ENCODE peak calls at places on chromosomes 3 and 15, in six cellular contexts. One of them, this sample, is unnamed.

GRCh38 chr3:107943860-107944543 is 146.8 kb downstream of the CD47 start:
- DNase-seq in H1: no peak
- DNase-seq in K562: no peak
- DNase-seq in HepG2: no peak
- DNase-seq in GM12878: no peak
- DNase-seq in GM12892: no peak
- DNase-seq in this sample: no peak

GRCh38 chr15:63380151-63380827 is 1.4 kb downstream of the CA12 start:
- DNase-seq in H1: no peak
- DNase-seq in K562: no peak
- DNase-seq in HepG2: no peak
- DNase-seq in GM12878: no peak
- DNase-seq in GM12892: no peak
- DNase-seq in this sample: no peak

GRCh38 chr3:155252535-155252934 is 40.9 kb downstream of the STRIT1 start:
- DNase-seq in H1: no peak
- DNase-seq in K562: no peak
- DNase-seq in HepG2: no peak
- DNase-seq in GM12878: no peak
- DNase-seq in GM12892: no peak
- DNase-seq in this sample: no peak

GRCh38 chr3:108250626-108251025 is 28.4 kb upstream of the IFT57 start:
- DNase-seq in H1: no peak
- DNase-seq in K562: no peak
- DNase-seq in HepG2: no peak
- DNase-seq in GM12878: no peak
- DNase-seq in GM12892: no peak
- DNase-seq in this sample: no peak

GRCh38 chr3:112770026-112770626 is 76.5 kb downstream of the CD200R1L start:
- DNase-seq in H1: peak
- DNase-seq in K562: peak
- DNase-seq in HepG2: no peak
- DNase-seq in GM12878: no peak
- DNase-seq in GM12892: no peak
- DNase-seq in this sample: no peak

GRCh38 chr3:47868306-47868705 is 65.4 kb downstream of the DHX30 start:
- DNase-seq in H1: no peak
- DNase-seq in K562: no peak
- DNase-seq in HepG2: no peak
- DNase-seq in GM12878: no peak
- DNase-seq in GM12892: no peak
- DNase-seq in this sample: no peak

GRCh38 chr3:136818851-136819783 is at the start of gene SLC35G2:
- DNase-seq in H1: no peak
- DNase-seq in K562: peak
- DNase-seq in HepG2: peak
- DNase-seq in GM12878: no peak
- DNase-seq in GM12892: no peak
- DNase-seq in this sample: peak

GRCh38 chr3:196965804-196966173 is 2.8 kb downstream of the PIGZ start:
- DNase-seq in H1: no peak
- DNase-seq in K562: no peak
- DNase-seq in HepG2: no peak
- DNase-seq in GM12878: no peak
- DNase-seq in GM12892: no peak
- DNase-seq in this sample: no peak

GRCh38 chr15:37480482-37480881 is 380.1 kb upstream of the MEIS2 start:
- DNase-seq in H1: no peak
- DNase-seq in K562: no peak
- DNase-seq in HepG2: no peak
- DNase-seq in GM12878: no peak
- DNase-seq in GM12892: no peak
- DNase-seq in this sample: no peak

GRCh38 chr15:52234596-52235541 is 43.7 kb upstream of the GNB5 start:
- DNase-seq in H1: no peak
- DNase-seq in K562: no peak
- DNase-seq in HepG2: no peak
- DNase-seq in GM12878: no peak
- DNase-seq in GM12892: no peak
- DNase-seq in this sample: no peak

DNA sequence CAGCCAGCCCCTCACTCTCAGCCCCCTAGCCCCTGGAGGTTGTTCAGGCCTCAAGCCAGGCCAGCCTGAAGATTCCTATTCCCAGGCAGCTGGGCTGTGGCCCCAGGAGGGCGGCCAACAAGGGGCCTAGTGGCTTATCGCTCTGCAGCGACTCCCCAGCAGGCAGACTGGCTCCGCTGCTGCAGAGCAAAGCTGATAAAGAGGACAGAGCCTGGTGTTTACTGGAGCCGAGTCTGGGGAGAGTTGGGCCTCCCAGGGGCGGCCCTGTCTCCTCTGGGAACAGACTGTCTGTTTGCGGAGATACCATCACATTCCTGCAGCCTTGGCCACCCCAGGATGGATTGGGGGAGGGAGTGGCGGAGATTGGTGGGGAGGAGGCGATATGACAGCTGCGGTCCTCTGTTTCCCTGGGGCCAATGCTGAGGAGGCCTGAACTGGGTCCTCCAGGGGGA is 22.4 kb upstream of the SMAD6 start:
- DNase-seq in H1: no peak
- DNase-seq in K562: peak
- DNase-seq in HepG2: peak
- DNase-seq in GM12878: no peak
- DNase-seq in GM12892: no peak
- DNase-seq in this sample: no peak
- TF ChIP-seq POLR2AphosphoS5 in H1: no peak
- TF ChIP-seq POLR2AphosphoS5 in K562: peak
- TF ChIP-seq POLR2AphosphoS5 in HepG2: no peak
- TF ChIP-seq POLR2AphosphoS5 in GM12878: no peak
- TF ChIP-seq POLR2AphosphoS5 in GM12892: no peak
- TF ChIP-seq POLR2AphosphoS5 in this sample: no peak

GRCh38 chr3:169264711-169265110 is 398.8 kb downstream of the MECOM start:
- DNase-seq in H1: no peak
- DNase-seq in K562: no peak
- DNase-seq in HepG2: no peak
- DNase-seq in GM12878: no peak
- DNase-seq in GM12892: no peak
- DNase-seq in this sample: no peak
- TF ChIP-seq TAF1 in H1: no peak
- TF ChIP-seq TAF1 in K562: no peak
- TF ChIP-seq TAF1 in HepG2: no peak
- TF ChIP-seq TAF1 in GM12878: no peak
- TF ChIP-seq TAF1 in GM12892: no peak
- TF ChIP-seq TAF1 in this sample: no peak

DNA sequence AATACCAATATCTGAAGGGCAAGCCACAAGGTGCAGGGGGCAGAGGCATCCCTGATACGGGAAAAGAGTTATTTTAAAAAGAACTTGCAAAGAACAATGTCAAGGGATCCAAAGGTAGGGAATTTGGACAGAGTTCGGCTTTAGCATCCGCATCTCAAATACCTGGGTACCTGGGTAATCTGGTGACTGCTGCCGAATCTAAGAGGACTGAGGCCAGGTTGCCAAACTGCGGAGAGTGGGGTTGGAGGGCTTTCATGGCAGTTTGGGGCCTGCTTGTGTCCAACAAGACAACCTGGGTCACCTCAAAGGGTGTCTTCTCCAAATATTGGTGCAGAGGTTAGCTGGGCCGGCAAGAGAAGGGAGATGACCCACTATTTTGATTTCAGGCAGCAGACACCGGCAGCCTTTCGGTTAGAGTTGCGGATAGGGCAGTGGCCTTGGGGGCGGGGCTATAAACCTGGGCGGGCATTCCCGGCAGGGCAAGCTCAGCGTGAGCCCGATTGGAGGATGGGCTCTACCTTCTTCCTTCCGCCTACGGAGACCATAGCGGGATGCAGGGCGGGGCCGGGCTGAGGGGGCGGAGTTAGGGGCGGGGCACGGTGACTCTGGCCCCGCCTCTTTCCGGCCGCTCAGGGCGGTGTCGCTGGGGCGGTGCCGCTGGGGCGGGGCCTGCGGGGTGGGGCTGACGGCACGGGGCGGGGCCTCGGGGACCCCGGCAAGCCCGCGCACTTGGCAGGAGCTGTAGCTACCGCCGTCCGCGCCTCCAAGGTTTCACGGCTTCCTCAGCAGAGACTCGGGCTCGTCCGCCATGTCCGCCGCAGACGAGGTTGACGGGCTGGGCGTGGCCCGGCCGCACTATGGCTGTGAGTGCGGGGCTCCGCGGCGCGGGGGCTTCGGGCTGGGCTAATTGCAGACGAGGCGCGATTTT is at the start of gene IQGAP1:
- DNase-seq in H1: peak
- DNase-seq in K562: peak
- DNase-seq in HepG2: peak
- DNase-seq in GM12878: peak
- DNase-seq in GM12892: peak
- DNase-seq in this sample: peak
- TF ChIP-seq POLR2A in H1: peak
- TF ChIP-seq POLR2A in K562: peak
- TF ChIP-seq POLR2A in HepG2: peak
- TF ChIP-seq POLR2A in GM12878: peak
- TF ChIP-seq POLR2A in GM12892: peak
- TF ChIP-seq POLR2A in this sample: peak

DNA sequence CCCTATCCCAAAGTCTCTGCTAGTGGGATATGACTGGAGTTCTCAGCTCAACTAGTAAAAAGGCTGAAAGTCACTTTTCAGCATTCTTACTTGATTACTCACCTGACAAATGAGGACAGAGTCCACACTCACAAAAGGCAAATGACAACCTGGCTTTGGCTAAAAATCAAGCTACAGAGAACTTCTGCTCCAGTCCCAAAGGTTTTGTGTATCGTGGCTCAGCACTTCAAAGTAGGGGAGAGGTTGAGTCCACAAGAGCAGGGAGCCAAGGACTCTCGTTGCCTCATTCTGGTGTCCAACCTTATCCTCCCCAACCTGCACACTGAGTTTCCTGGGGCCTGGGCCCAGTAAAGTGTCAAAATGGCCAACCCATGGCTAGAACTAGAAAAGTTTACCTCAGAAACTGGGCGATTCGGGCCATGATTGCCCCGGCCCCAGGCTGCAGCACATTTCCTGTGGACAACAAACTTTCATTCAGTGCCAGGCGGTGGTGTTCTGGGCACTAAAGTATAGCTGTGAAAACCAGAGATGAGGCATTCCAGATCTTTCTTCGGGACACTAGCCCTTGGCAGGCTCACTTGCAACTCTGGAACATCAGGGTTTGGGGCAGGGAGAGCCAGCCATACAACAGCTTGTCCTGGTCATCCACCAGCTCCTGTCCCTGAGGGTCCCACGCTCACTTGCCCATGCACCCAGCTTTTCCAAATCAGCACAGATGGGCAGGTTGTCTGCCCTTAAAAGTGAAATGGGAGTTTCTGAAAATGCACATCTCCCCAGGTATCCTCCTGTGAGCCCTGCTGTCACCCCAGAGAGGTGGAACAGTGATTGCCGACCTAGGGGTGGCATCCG is 3.1 kb downstream of the ACAA1 start:
- DNase-seq in H1: no peak
- DNase-seq in K562: no peak
- DNase-seq in HepG2: peak
- DNase-seq in GM12878: no peak
- DNase-seq in GM12892: no peak
- DNase-seq in this sample: no peak
- TF ChIP-seq POLR2AphosphoS5 in H1: no peak
- TF ChIP-seq POLR2AphosphoS5 in K562: no peak
- TF ChIP-seq POLR2AphosphoS5 in HepG2: peak
- TF ChIP-seq POLR2AphosphoS5 in GM12878: no peak
- TF ChIP-seq POLR2AphosphoS5 in GM12892: no peak
- TF ChIP-seq POLR2AphosphoS5 in this sample: no peak

DNA sequence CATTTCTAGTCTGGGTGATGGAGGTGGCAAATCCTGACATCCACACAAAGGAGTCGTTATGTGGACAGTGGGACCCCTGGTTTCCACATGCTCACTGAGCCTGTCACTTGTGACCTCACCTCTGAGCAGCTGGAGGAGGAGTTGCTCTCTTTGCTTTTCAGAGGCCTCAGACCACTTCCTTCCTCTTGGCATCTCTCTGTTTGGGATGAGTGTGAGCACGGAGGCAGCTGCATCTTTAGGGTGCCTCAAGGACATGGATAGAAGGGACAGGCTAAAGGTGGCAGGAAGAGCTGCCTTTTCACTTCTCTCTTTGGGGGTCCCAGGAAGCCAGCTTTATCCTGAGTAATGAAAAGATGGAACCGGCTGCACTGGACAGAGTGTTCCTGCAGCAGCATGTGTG is 31.9 kb downstream of the GPR171 start:
- DNase-seq in H1: no peak
- DNase-seq in K562: no peak
- DNase-seq in HepG2: peak
- DNase-seq in GM12878: no peak
- DNase-seq in GM12892: no peak
- DNase-seq in this sample: no peak
- TF ChIP-seq TAF1 in H1: no peak
- TF ChIP-seq TAF1 in K562: no peak
- TF ChIP-seq TAF1 in HepG2: no peak
- TF ChIP-seq TAF1 in GM12878: no peak
- TF ChIP-seq TAF1 in GM12892: no peak
- TF ChIP-seq TAF1 in this sample: no peak

DNA sequence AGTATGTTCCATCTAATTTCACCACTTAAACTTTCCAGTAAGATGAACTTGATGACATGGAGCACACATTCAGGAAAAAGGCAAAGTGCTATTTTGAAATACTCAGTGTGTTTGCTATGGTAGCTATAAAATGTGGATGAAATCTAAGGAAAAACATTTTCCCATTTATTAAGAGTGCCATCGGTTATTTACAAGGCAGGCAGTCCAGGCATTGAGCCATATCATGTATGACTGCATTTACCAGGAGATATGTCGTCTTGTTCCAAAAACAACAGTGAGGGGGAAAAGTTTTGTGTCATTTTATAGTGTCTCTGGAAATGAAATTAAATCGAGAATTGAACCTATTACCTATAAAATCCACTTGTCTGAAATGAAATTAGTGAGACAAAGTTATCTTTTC is 13.7 kb downstream of the ANXA2 start:
- DNase-seq in H1: no peak
- DNase-seq in K562: no peak
- DNase-seq in HepG2: no peak
- DNase-seq in GM12878: no peak
- DNase-seq in GM12892: no peak
- DNase-seq in this sample: no peak
- TF ChIP-seq POLR2A in H1: no peak
- TF ChIP-seq POLR2A in K562: no peak
- TF ChIP-seq POLR2A in HepG2: no peak
- TF ChIP-seq POLR2A in GM12878: no peak
- TF ChIP-seq POLR2A in GM12892: no peak
- TF ChIP-seq POLR2A in this sample: no peak

This sample was measured in GM12891.